ENCODE peak calls at places on chromosomes 12 and 14, in eight cellular contexts. One of them, this sample, is unnamed.

GRCh38 chr12:54926246-54926645 is 58.3 kb downstream of the TESPA1 start:
- DNase-seq in D721Med: no peak
- DNase-seq in RPMI7951: no peak
- DNase-seq in central memory CD8-positive, alpha-beta T cell: no peak
- DNase-seq in NCI-H1092 treated with DMSO at 0.1 percent for 48 hours: no peak
- DNase-seq in activated CD4-positive, CD25-positive, alpha-beta regulatory T cell: no peak
- DNase-seq in activated CD4-positive, alpha-beta T cell treated with anti-CD3 and anti-CD28 coated beads for 24 hours: no peak
- DNase-seq in PC-9: no peak
- DNase-seq in this sample: no peak

GRCh38 chr12:108578264-108578663 is 15.9 kb downstream of the ISCU start:
- DNase-seq in central memory CD8-positive, alpha-beta T cell: no peak
- DNase-seq in NCI-H1092 treated with DMSO at 0.1 percent for 48 hours: no peak
- DNase-seq in D721Med: no peak
- DNase-seq in RPMI7951: no peak
- DNase-seq in activated CD4-positive, alpha-beta T cell treated with anti-CD3 and anti-CD28 coated beads for 24 hours: no peak
- DNase-seq in PC-9: no peak
- DNase-seq in activated CD4-positive, CD25-positive, alpha-beta regulatory T cell: no peak
- DNase-seq in this sample: no peak

GRCh38 chr14:75399819-75400678 is 27.8 kb upstream of the JDP2 start:
- DNase-seq in central memory CD8-positive, alpha-beta T cell: no peak
- DNase-seq in NCI-H1092 treated with DMSO at 0.1 percent for 48 hours: peak
- DNase-seq in activated CD4-positive, alpha-beta T cell treated with anti-CD3 and anti-CD28 coated beads for 24 hours: no peak
- DNase-seq in RPMI7951: peak
- DNase-seq in activated CD4-positive, CD25-positive, alpha-beta regulatory T cell: no peak
- DNase-seq in PC-9: peak
- DNase-seq in D721Med: no peak
- DNase-seq in this sample: no peak

GRCh38 chr14:75022655-75023054 is 19.9 kb downstream of the EIF2B2 start:
- DNase-seq in PC-9: no peak
- DNase-seq in activated CD4-positive, alpha-beta T cell treated with anti-CD3 and anti-CD28 coated beads for 24 hours: no peak
- DNase-seq in activated CD4-positive, CD25-positive, alpha-beta regulatory T cell: no peak
- DNase-seq in D721Med: no peak
- DNase-seq in NCI-H1092 treated with DMSO at 0.1 percent for 48 hours: no peak
- DNase-seq in central memory CD8-positive, alpha-beta T cell: no peak
- DNase-seq in RPMI7951: no peak
- DNase-seq in this sample: no peak

GRCh38 chr14:71549421-71549820 is 382.8 kb upstream of the RGS6 start:
- DNase-seq in RPMI7951: no peak
- DNase-seq in NCI-H1092 treated with DMSO at 0.1 percent for 48 hours: no peak
- DNase-seq in D721Med: no peak
- DNase-seq in central memory CD8-positive, alpha-beta T cell: no peak
- DNase-seq in activated CD4-positive, CD25-positive, alpha-beta regulatory T cell: no peak
- DNase-seq in PC-9: no peak
- DNase-seq in activated CD4-positive, alpha-beta T cell treated with anti-CD3 and anti-CD28 coated beads for 24 hours: no peak
- DNase-seq in this sample: no peak

GRCh38 chr12:64194333-64195149 is 27.6 kb downstream of the KICS2 start:
- DNase-seq in activated CD4-positive, alpha-beta T cell treated with anti-CD3 and anti-CD28 coated beads for 24 hours: no peak
- DNase-seq in NCI-H1092 treated with DMSO at 0.1 percent for 48 hours: no peak
- DNase-seq in D721Med: no peak
- DNase-seq in PC-9: no peak
- DNase-seq in activated CD4-positive, CD25-positive, alpha-beta regulatory T cell: no peak
- DNase-seq in RPMI7951: no peak
- DNase-seq in central memory CD8-positive, alpha-beta T cell: no peak
- DNase-seq in this sample: no peak

GRCh38 chr12:11581179-11581755 is 68.2 kb upstream of the ETV6 start:
- DNase-seq in RPMI7951: peak
- DNase-seq in central memory CD8-positive, alpha-beta T cell: peak
- DNase-seq in activated CD4-positive, CD25-positive, alpha-beta regulatory T cell: peak
- DNase-seq in D721Med: no peak
- DNase-seq in NCI-H1092 treated with DMSO at 0.1 percent for 48 hours: peak
- DNase-seq in PC-9: peak
- DNase-seq in activated CD4-positive, alpha-beta T cell treated with anti-CD3 and anti-CD28 coated beads for 24 hours: peak
- DNase-seq in this sample: peak

GRCh38 chr12:122951406-122951805 is 14.9 kb downstream of the ABCB9 start:
- DNase-seq in activated CD4-positive, alpha-beta T cell treated with anti-CD3 and anti-CD28 coated beads for 24 hours: no peak
- DNase-seq in D721Med: no peak
- DNase-seq in central memory CD8-positive, alpha-beta T cell: no peak
- DNase-seq in NCI-H1092 treated with DMSO at 0.1 percent for 48 hours: no peak
- DNase-seq in activated CD4-positive, CD25-positive, alpha-beta regulatory T cell: no peak
- DNase-seq in PC-9: no peak
- DNase-seq in RPMI7951: peak
- DNase-seq in this sample: no peak

GRCh38 chr12:11875414-11875935 is 195.3 kb upstream of the BCL2L14 start:
- DNase-seq in activated CD4-positive, alpha-beta T cell treated with anti-CD3 and anti-CD28 coated beads for 24 hours: peak
- DNase-seq in activated CD4-positive, CD25-positive, alpha-beta regulatory T cell: no peak
- DNase-seq in PC-9: peak
- DNase-seq in D721Med: no peak
- DNase-seq in central memory CD8-positive, alpha-beta T cell: no peak
- DNase-seq in RPMI7951: peak
- DNase-seq in NCI-H1092 treated with DMSO at 0.1 percent for 48 hours: no peak
- DNase-seq in this sample: peak

GRCh38 chr12:91364591-91365184 is 182.1 kb upstream of the DCN start:
- DNase-seq in D721Med: no peak
- DNase-seq in PC-9: no peak
- DNase-seq in activated CD4-positive, CD25-positive, alpha-beta regulatory T cell: no peak
- DNase-seq in central memory CD8-positive, alpha-beta T cell: no peak
- DNase-seq in NCI-H1092 treated with DMSO at 0.1 percent for 48 hours: no peak
- DNase-seq in activated CD4-positive, alpha-beta T cell treated with anti-CD3 and anti-CD28 coated beads for 24 hours: no peak
- DNase-seq in RPMI7951: no peak
- DNase-seq in this sample: no peak

GRCh38 chr12:93706824-93707223 is 29.6 kb downstream of the CRADD start:
- DNase-seq in NCI-H1092 treated with DMSO at 0.1 percent for 48 hours: no peak
- DNase-seq in activated CD4-positive, CD25-positive, alpha-beta regulatory T cell: no peak
- DNase-seq in PC-9: no peak
- DNase-seq in activated CD4-positive, alpha-beta T cell treated with anti-CD3 and anti-CD28 coated beads for 24 hours: no peak
- DNase-seq in central memory CD8-positive, alpha-beta T cell: no peak
- DNase-seq in D721Med: no peak
- DNase-seq in RPMI7951: no peak
- DNase-seq in this sample: no peak

GRCh38 chr14:37202265-37202664 is 4.5 kb downstream of the MIPOL1 start:
- DNase-seq in RPMI7951: peak
- DNase-seq in central memory CD8-positive, alpha-beta T cell: no peak
- DNase-seq in NCI-H1092 treated with DMSO at 0.1 percent for 48 hours: no peak
- DNase-seq in D721Med: no peak
- DNase-seq in PC-9: no peak
- DNase-seq in activated CD4-positive, alpha-beta T cell treated with anti-CD3 and anti-CD28 coated beads for 24 hours: no peak
- DNase-seq in activated CD4-positive, CD25-positive, alpha-beta regulatory T cell: no peak
- DNase-seq in this sample: no peak

GRCh38 chr12:124913474-124914391 is 717 bp downstream of the UBC start:
- DNase-seq in activated CD4-positive, CD25-positive, alpha-beta regulatory T cell: no peak
- DNase-seq in NCI-H1092 treated with DMSO at 0.1 percent for 48 hours: no peak
- DNase-seq in D721Med: no peak
- DNase-seq in RPMI7951: peak
- DNase-seq in PC-9: peak
- DNase-seq in central memory CD8-positive, alpha-beta T cell: peak
- DNase-seq in activated CD4-positive, alpha-beta T cell treated with anti-CD3 and anti-CD28 coated beads for 24 hours: peak
- DNase-seq in this sample: peak

GRCh38 chr14:103292426-103293374 is 41.3 kb upstream of the EIF5 start:
- DNase-seq in PC-9: peak
- DNase-seq in activated CD4-positive, CD25-positive, alpha-beta regulatory T cell: peak
- DNase-seq in central memory CD8-positive, alpha-beta T cell: peak
- DNase-seq in activated CD4-positive, alpha-beta T cell treated with anti-CD3 and anti-CD28 coated beads for 24 hours: peak
- DNase-seq in NCI-H1092 treated with DMSO at 0.1 percent for 48 hours: peak
- DNase-seq in D721Med: peak
- DNase-seq in RPMI7951: peak
- DNase-seq in this sample: peak

GRCh38 chr12:124762791-124763593 is 100.7 kb downstream of the SCARB1 start:
- DNase-seq in NCI-H1092 treated with DMSO at 0.1 percent for 48 hours: no peak
- DNase-seq in central memory CD8-positive, alpha-beta T cell: no peak
- DNase-seq in PC-9: no peak
- DNase-seq in D721Med: no peak
- DNase-seq in RPMI7951: no peak
- DNase-seq in activated CD4-positive, alpha-beta T cell treated with anti-CD3 and anti-CD28 coated beads for 24 hours: no peak
- DNase-seq in activated CD4-positive, CD25-positive, alpha-beta regulatory T cell: no peak
- DNase-seq in this sample: no peak

GRCh38 chr12:104486416-104486815 is 29.7 kb downstream of the CHST11 start:
- DNase-seq in central memory CD8-positive, alpha-beta T cell: no peak
- DNase-seq in activated CD4-positive, alpha-beta T cell treated with anti-CD3 and anti-CD28 coated beads for 24 hours: no peak
- DNase-seq in activated CD4-positive, CD25-positive, alpha-beta regulatory T cell: no peak
- DNase-seq in PC-9: no peak
- DNase-seq in D721Med: no peak
- DNase-seq in NCI-H1092 treated with DMSO at 0.1 percent for 48 hours: no peak
- DNase-seq in RPMI7951: peak
- DNase-seq in this sample: no peak

GRCh38 chr14:52060080-52060479 is 8.8 kb downstream of the NID2 start:
- DNase-seq in D721Med: no peak
- DNase-seq in central memory CD8-positive, alpha-beta T cell: no peak
- DNase-seq in RPMI7951: no peak
- DNase-seq in activated CD4-positive, alpha-beta T cell treated with anti-CD3 and anti-CD28 coated beads for 24 hours: no peak
- DNase-seq in activated CD4-positive, CD25-positive, alpha-beta regulatory T cell: no peak
- DNase-seq in PC-9: no peak
- DNase-seq in NCI-H1092 treated with DMSO at 0.1 percent for 48 hours: no peak
- DNase-seq in this sample: no peak

GRCh38 chr12:9163392-9163791 is 44.8 kb downstream of the PZP start:
- DNase-seq in activated CD4-positive, alpha-beta T cell treated with anti-CD3 and anti-CD28 coated beads for 24 hours: no peak
- DNase-seq in D721Med: no peak
- DNase-seq in activated CD4-positive, CD25-positive, alpha-beta regulatory T cell: no peak
- DNase-seq in PC-9: no peak
- DNase-seq in central memory CD8-positive, alpha-beta T cell: no peak
- DNase-seq in NCI-H1092 treated with DMSO at 0.1 percent for 48 hours: no peak
- DNase-seq in RPMI7951: no peak
- DNase-seq in this sample: no peak

GRCh38 chr14:59664741-59665140 is 88.1 kb upstream of the CCDC175 start:
- DNase-seq in RPMI7951: peak
- DNase-seq in PC-9: no peak
- DNase-seq in NCI-H1092 treated with DMSO at 0.1 percent for 48 hours: no peak
- DNase-seq in activated CD4-positive, alpha-beta T cell treated with anti-CD3 and anti-CD28 coated beads for 24 hours: no peak
- DNase-seq in activated CD4-positive, CD25-positive, alpha-beta regulatory T cell: no peak
- DNase-seq in central memory CD8-positive, alpha-beta T cell: no peak
- DNase-seq in D721Med: no peak
- DNase-seq in this sample: no peak

GRCh38 chr14:95510804-95511203 is 5.6 kb downstream of the SYNE3 start:
- DNase-seq in PC-9: no peak
- DNase-seq in central memory CD8-positive, alpha-beta T cell: no peak
- DNase-seq in activated CD4-positive, CD25-positive, alpha-beta regulatory T cell: no peak
- DNase-seq in D721Med: no peak
- DNase-seq in RPMI7951: no peak
- DNase-seq in activated CD4-positive, alpha-beta T cell treated with anti-CD3 and anti-CD28 coated beads for 24 hours: no peak
- DNase-seq in NCI-H1092 treated with DMSO at 0.1 percent for 48 hours: no peak
- DNase-seq in this sample: no peak

GRCh38 chr12:47941475-47942326 is 21.7 kb upstream of the TMEM106C start:
- DNase-seq in PC-9: no peak
- DNase-seq in activated CD4-positive, alpha-beta T cell treated with anti-CD3 and anti-CD28 coated beads for 24 hours: no peak
- DNase-seq in NCI-H1092 treated with DMSO at 0.1 percent for 48 hours: no peak
- DNase-seq in D721Med: no peak
- DNase-seq in RPMI7951: no peak
- DNase-seq in central memory CD8-positive, alpha-beta T cell: no peak
- DNase-seq in activated CD4-positive, CD25-positive, alpha-beta regulatory T cell: no peak
- DNase-seq in this sample: no peak